ENCODE peak calls at places on chromosomes 13 and 19, in five cellular contexts. F, K, Q, H and P are unnamed samples.

GRCh38 chr13:108266316-108266936 is 3.1 kb upstream of the TNFSF13B start:
- DNase-seq in H (no peak), K (no peak), Q (no peak), F (no peak), P (no peak)

GRCh38 chr19:18390075-18390909 is 4.3 kb downstream of the GDF15 start:
- DNase-seq in K (no peak), Q (no peak), H (no peak), F (no peak), P (no peak)

GRCh38 chr19:6071103-6071485 is 39.2 kb downstream of the RFX2 start:
- DNase-seq in K (no peak), F (no peak), H (peak; percentile 83), Q (no peak), P (no peak)

GRCh38 chr13:49606747-49607648 is 21.3 kb upstream of the ARL11 start:
- DNase-seq in K (peak; percentile 90), Q (peak; percentile 68), H (peak; percentile 94), F (peak; percentile 91), P (peak; percentile 92)

GRCh38 chr19:50330365-50331078 is 1.3 kb upstream of the KCNC3 start:
- DNase-seq in H (peak; percentile 81), F (peak; percentile 91), K (peak; percentile 95), Q (peak; percentile 94), P (peak; percentile 95)

GRCh38 chr13:80157261-80157942 is 183.5 kb downstream of the SPRY2 start:
- DNase-seq in H (no peak), K (no peak), Q (no peak), F (no peak), P (no peak)

GRCh38 chr13:26477681-26478080 is 79.8 kb upstream of the WASF3 start:
- DNase-seq in H (no peak), F (no peak), Q (no peak), K (no peak), P (no peak)

GRCh38 chr13:51539887-51540286 is 44.4 kb upstream of the WDFY2 start:
- DNase-seq in F (no peak), K (no peak), H (no peak), Q (no peak), P (no peak)

GRCh38 chr19:8361921-8362793 is 1.8 kb upstream of the ANGPTL4 start:
- DNase-seq in F (peak; percentile 93), K (peak; percentile 95), Q (peak; percentile 76), H (peak; percentile 99), P (peak; percentile 96)

GRCh38 chr19:38277969-38278680 is 13.8 kb downstream of the SPINT2 start:
- DNase-seq in Q (no peak), K (no peak), H (peak; percentile 95), F (peak; percentile 62), P (peak; percentile 93)

GRCh38 chr19:18320865-18321728 is 1.8 kb downstream of the LSM4 start:
- DNase-seq in K (no peak), H (no peak), Q (no peak), F (peak; percentile 65), P (no peak)

GRCh38 chr19:15641901-15642491 is 1.3 kb downstream of the CYP4F3 start:
- DNase-seq in Q (no peak), F (no peak), H (no peak), K (no peak), P (no peak)

GRCh38 chr13:35157143-35157755 is 215.2 kb downstream of the NBEA start:
- DNase-seq in Q (peak; percentile 17), K (no peak), F (no peak), H (no peak), P (no peak)

GRCh38 chr13:50712469-50712868 is 131.0 kb downstream of the DLEU7 start:
- DNase-seq in Q (no peak), F (no peak), K (no peak), H (no peak), P (no peak)

GRCh38 chr19:41626877-41627276 is at the start of gene CEACAM4:
- DNase-seq in Q (no peak), H (no peak), F (peak; percentile 79), K (no peak), P (no peak)

GRCh38 chr13:51950722-51951121 is 60.5 kb downstream of the ATP7B start:
- DNase-seq in Q (no peak), H (no peak), F (no peak), K (no peak), P (no peak)

GRCh38 chr13:40116008-40116407 is 460.5 kb downstream of the COG6 start:
- DNase-seq in F (no peak), Q (peak; percentile 60), K (no peak), H (peak; percentile 79), P (no peak)

GRCh38 chr13:20160346-20161274 is at the start of gene GJA3:
- DNase-seq in H (no peak), Q (peak; percentile 13), K (no peak), F (no peak), P (no peak)

GRCh38 chr19:40691421-40692211 is 1.2 kb upstream of the NUMBL start:
- DNase-seq in F (no peak), K (no peak), H (no peak), Q (peak; percentile 53), P (peak; percentile 82)

GRCh38 chr19:28847468-28847867 is 365.5 kb downstream of the UQCRFS1 start:
- DNase-seq in K (no peak), H (no peak), Q (no peak), F (no peak), P (no peak)

GRCh38 chr19:45645631-45646344 is 6.6 kb upstream of the EML2 start:
- DNase-seq in Q (peak; percentile 99), H (peak; percentile 86), F (peak; percentile 76), K (peak; percentile 84), P (peak; percentile 91)

GRCh38 chr13:84050551-84050950 is 168.3 kb upstream of the SLITRK1 start:
- DNase-seq in F (no peak), H (no peak), K (no peak), Q (no peak), P (no peak)

GRCh38 chr13:44293354-44293753 is 80.3 kb upstream of the SERP2 start:
- DNase-seq in F (no peak), K (no peak), H (peak; percentile 42), Q (no peak), P (no peak)

GRCh38 chr19:51607920-51608562 is 22.2 kb downstream of the SIGLEC5 start:
- DNase-seq in F (peak; percentile 90), H (peak; percentile 80), Q (no peak), K (peak; percentile 91), P (peak; percentile 84)

GRCh38 chr19:48636859-48637448 is at the start of gene DBP:
- DNase-seq in Q (peak; percentile 79), H (peak; percentile 81), F (peak; percentile 80), K (peak; percentile 88), P (peak; percentile 92)
- H3K4me1 ChIP-seq in Q (peaks cover 49% of the 10 kb centered on the region), H (peaks cover 19% of the 10 kb centered on the region), F (peaks cover 52% of the 10 kb centered on the region), K (peaks cover 32% of the 10 kb centered on the region), P (peaks cover 32% of the 10 kb centered on the region)

GRCh38 chr19:13024958-13025653 is 29.8 kb downstream of the NFIX start:
- DNase-seq in Q (no peak), K (peak; percentile 85), H (no peak), F (peak; percentile 79), P (no peak)
- H3K4me1 ChIP-seq in Q (peaks cover 19% of the 10 kb centered on the region), K (peaks cover 70% of the 10 kb centered on the region), H (peaks cover 21% of the 10 kb centered on the region), F (peaks cover 95% of the 10 kb centered on the region), P (peaks cover 26% of the 10 kb centered on the region)

DNA sequence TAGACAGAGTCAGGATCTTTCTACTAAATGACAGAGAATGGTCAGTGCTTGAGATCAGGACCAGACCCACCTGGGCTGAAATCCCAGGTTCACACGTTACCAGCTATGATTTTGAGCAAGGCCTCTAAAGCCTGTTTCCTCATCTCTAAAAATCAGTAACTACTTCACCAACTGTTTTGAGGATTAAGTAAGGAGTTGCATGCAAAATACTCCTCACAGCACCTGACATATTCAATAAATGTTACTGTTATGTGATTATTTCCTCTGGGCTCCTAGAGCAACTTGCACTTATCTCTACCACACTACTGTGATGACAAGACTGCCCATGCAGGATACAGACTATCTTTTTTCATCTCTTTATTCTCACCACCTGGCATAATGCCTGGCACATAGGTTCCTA is 1.9 kb downstream of the KATNAL1 start:
- DNase-seq in F (no peak), Q (no peak), K (no peak), H (no peak), P (no peak)
- H3K4me1 ChIP-seq in F (peaks cover 20% of the 10 kb centered on the region), Q (peaks cover 39% of the 10 kb centered on the region), K (peaks cover 12% of the 10 kb centered on the region), H (peaks cover 5% of the 10 kb centered on the region), P (peaks cover 4% of the 10 kb centered on the region)

GRCh38 chr19:54331626-54332025 is 7.3 kb downstream of the LILRA4 start:
- DNase-seq in K (peak; percentile 43), Q (no peak), F (peak; percentile 14), H (no peak), P (peak; percentile 49)

GRCh38 chr19:54329476-54330165 is 9.3 kb downstream of the LILRA4 start:
- DNase-seq in F (peak; percentile 10), H (no peak), Q (no peak), K (peak; percentile 36), P (peak; percentile 27)

GRCh38 chr19:54335164-54335563 is 3.8 kb downstream of the LILRA4 start:
- DNase-seq in F (no peak), H (no peak), K (peak; percentile 13), Q (no peak), P (no peak)

GRCh38 chr19:54333586-54334298 is 5.2 kb downstream of the LILRA4 start:
- DNase-seq in K (peak; percentile 10), Q (no peak), H (no peak), F (no peak), P (no peak)

DNA sequence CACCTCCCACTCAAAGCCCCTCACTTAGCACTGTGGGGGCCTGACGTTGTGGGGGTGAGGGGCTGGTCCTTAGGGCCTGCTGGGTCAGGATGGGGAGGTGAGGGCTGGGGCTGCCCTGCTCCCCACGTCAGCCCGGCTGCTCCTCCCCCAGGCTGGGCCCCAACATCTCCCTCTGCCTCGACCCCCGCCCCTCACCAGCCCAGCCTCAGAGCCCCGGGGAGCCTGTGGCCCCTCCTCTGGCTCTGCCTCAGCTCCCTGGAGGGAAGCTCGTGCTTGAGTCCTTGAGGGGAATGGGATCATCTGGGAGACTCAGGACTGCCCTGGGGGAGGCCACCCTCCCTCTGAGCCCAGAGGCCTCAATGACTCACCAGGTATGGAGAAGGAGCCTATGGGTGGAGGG is 6.8 kb downstream of the LILRA4 start:
- DNase-seq in K (peak; percentile 34), Q (no peak), H (no peak), F (no peak), P (peak; percentile 44)
- H3K4me1 ChIP-seq in K (no peaks in the 10 kb centered on the region), Q (no peaks in the 10 kb centered on the region), H (no peaks in the 10 kb centered on the region), F (no peaks in the 10 kb centered on the region), P (no peaks in the 10 kb centered on the region)